ENCODE peak calls at places on chromosomes 2 and 18, in four cellular contexts. V, J, N and A are unnamed samples.
A peak's percentile ranks its signal among the peaks of the same experiment; 100 is the strongest.

GRCh38 chr18:1392865-1393734 is 488.4 kb downstream of the ADCYAP1 start:
- DNase-seq in J (no peak), N (no peak), V (no peak), A (no peak)

GRCh38 chr18:13137939-13138821 is 80.4 kb upstream of the LDLRAD4 start:
- DNase-seq in V (peak; percentile 8), N (no peak), J (peak; percentile 64), A (no peak)

GRCh38 chr2:73986085-73986680 is 1.5 kb downstream of the TET3 start:
- DNase-seq in J (no peak), V (no peak), N (no peak), A (no peak)

GRCh38 chr18:48902856-48903601 is 47.7 kb downstream of the SMAD7 start:
- DNase-seq in N (peak; percentile 28), V (peak; percentile 34), J (no peak), A (no peak)

GRCh38 chr2:102386867-102387541 is 31.4 kb downstream of the IL18R1 start:
- DNase-seq in N (no peak), J (no peak), V (no peak), A (no peak)

GRCh38 chr2:229154381-229154780 is 116.7 kb downstream of the PID1 start:
- DNase-seq in J (no peak), N (no peak), V (peak; percentile 14), A (no peak)

GRCh38 chr2:104820126-104820525 is 33.8 kb upstream of the POU3F3 start:
- DNase-seq in J (no peak), N (no peak), V (no peak), A (no peak)

GRCh38 chr2:74250189-74250631 is 51.8 kb downstream of the MTHFD2 start:
- DNase-seq in J (peak; percentile 52), V (peak; percentile 40), N (peak; percentile 13), A (peak; percentile 70)

GRCh38 chr2:230933521-230934180 is 8.6 kb upstream of the GPR55 start:
- DNase-seq in V (no peak), N (no peak), J (no peak), A (no peak)

GRCh38 chr2:38207168-38207567 is 131.2 kb upstream of the CYP1B1 start:
- DNase-seq in V (no peak), N (no peak), J (no peak), A (no peak)

GRCh38 chr2:239984431-239985194 is 40.5 kb downstream of the NDUFA10 start:
- DNase-seq in V (no peak), J (no peak), N (no peak), A (no peak)

GRCh38 chr18:57627488-57627887 is 5.9 kb upstream of the NARS1 start:
- DNase-seq in J (no peak), N (no peak), V (peak; percentile 47), A (no peak)

GRCh38 chr2:184596819-184597411 is 1.4 kb upstream of the ZNF804A start:
- DNase-seq in J (peak; percentile 97), V (peak; percentile 81), N (no peak), A (peak; percentile 72)